ENCODE peak calls at places on chromosome 19, in six cellular contexts. A is colonic mucosa, X is epithelial cell of esophagus, O is AG09319, D is HT1080, E is iris pigment epithelial cell. L is an unnamed sample.

GRCh38 chr19:4360081-4360569 is 16.8 kb downstream of the MPND start:
- DNase-seq in A (no peak), X (no peak), O (no peak), D (no peak), E (no peak), L (no peak)

GRCh38 chr19:11887618-11888531 is at the start of gene ZNF69:
- DNase-seq in A (peak), X (peak), O (peak), D (no peak), E (peak), L (peak)

GRCh38 chr19:15424692-15425272 is 6.0 kb upstream of the AKAP8L start:
- DNase-seq in A (no peak), X (no peak), O (no peak), D (no peak), E (no peak), L (no peak)

GRCh38 chr19:44748426-44749254 is at the start of gene BCL3:
- DNase-seq in A (peak), X (peak), O (peak), D (no peak), E (peak), L (peak)

GRCh38 chr19:44745386-44745831 is 3.1 kb upstream of the BCL3 start:
- DNase-seq in A (peak), X (peak), O (peak), D (peak), E (peak), L (no peak)

GRCh38 chr19:40561947-40562346 is 14.7 kb upstream of the SHKBP1 start:
- DNase-seq in A (no peak), X (no peak), O (no peak), D (no peak), E (no peak), L (no peak)

GRCh38 chr19:46404039-46404883 is 9.1 kb downstream of the CCDC8 start:
- DNase-seq in A (peak), X (peak), O (no peak), D (no peak), E (no peak), L (no peak)

GRCh38 chr19:4089400-4089908 is 22.8 kb upstream of the ZBTB7A start:
- DNase-seq in A (peak), X (no peak), O (no peak), D (no peak), E (no peak), L (no peak)

GRCh38 chr19:56294557-56294956 is 20.1 kb downstream of the ZSCAN5A start:
- DNase-seq in A (no peak), X (peak), O (no peak), D (peak), E (peak), L (no peak)

GRCh38 chr19:1112254-1113208 is 8.7 kb downstream of the GPX4 start:
- DNase-seq in A (peak), X (peak), O (no peak), D (no peak), E (no peak), L (no peak)

L was measured in CD4-positive, alpha-beta T cell.